ENCODE peak calls at places on chromosomes 6 and 20, in five cellular contexts. I is PC-9, N is A549, E is SK-N-SH, A is hepatocyte. Q is an unnamed sample.

GRCh38 chr6:52539607-52540006 is 37.3 kb downstream of the TRAM2 start:
- DNase-seq in I (no peak), N (no peak), E (no peak), A (no peak), Q (no peak)

GRCh38 chr6:161836643-161837448 is 563.0 kb upstream of the AGPAT4 start:
- DNase-seq in I (no peak), N (peak; percentile 19), E (no peak), A (peak; percentile 16), Q (no peak)

GRCh38 chr20:4702562-4703280 is 19.0 kb upstream of the PRND start:
- DNase-seq in I (no peak), N (no peak), E (no peak), A (no peak), Q (no peak)

GRCh38 chr6:159609813-159610212 is 83.2 kb downstream of the SOD2 start:
- DNase-seq in I (no peak), N (no peak), E (no peak), A (no peak), Q (no peak)

GRCh38 chr6:13687917-13688351 is 23.7 kb downstream of the RANBP9 start:
- DNase-seq in I (no peak), N (no peak), E (no peak), A (no peak), Q (no peak)

GRCh38 chr6:21595951-21596378 is 2.4 kb downstream of the SOX4 start:
- DNase-seq in I (no peak), N (no peak), E (peak; percentile 47), A (no peak), Q (no peak)

GRCh38 chr6:41464481-41464880 is 81.7 kb upstream of the FOXP4 start:
- DNase-seq in I (no peak), N (no peak), E (no peak), A (no peak), Q (no peak)

GRCh38 chr6:137689377-137689776 is 177.7 kb upstream of the TNFAIP3 start:
- DNase-seq in I (no peak), N (no peak), E (no peak), A (no peak), Q (no peak)

GRCh38 chr6:139925894-139926641 is 551.6 kb upstream of the CITED2 start:
- DNase-seq in I (no peak), N (peak; percentile 1), E (peak; percentile 58), A (peak; percentile 68), Q (no peak)

GRCh38 chr6:142856607-142856856 is 88.4 kb downstream of the HIVEP2 start:
- DNase-seq in I (no peak), N (no peak), E (no peak), A (no peak), Q (no peak)

GRCh38 chr6:142854589-142855488 is 90.1 kb downstream of the HIVEP2 start:
- DNase-seq in I (no peak), N (no peak), E (no peak), A (no peak), Q (no peak)

GRCh38 chr6:142855877-142856606 is 88.9 kb downstream of the HIVEP2 start:
- DNase-seq in I (no peak), N (no peak), E (no peak), A (no peak), Q (no peak)

GRCh38 chr6:142857609-142858195 is 87.3 kb downstream of the HIVEP2 start:
- DNase-seq in I (no peak), N (no peak), E (no peak), A (no peak), Q (no peak)

GRCh38 chr6:142856857-142857608 is 87.9 kb downstream of the HIVEP2 start:
- DNase-seq in I (no peak), N (no peak), E (no peak), A (no peak), Q (no peak)
- H3K27ac ChIP-seq in I (no peak overlapping the region), N (no peak overlapping the region), E (peak overlapping the region; percentile 28), A (no peak overlapping the region), Q (no peak overlapping the region)

GRCh38 chr6:125746731-125747588 is 2.5 kb upstream of the HEY2 start:
- DNase-seq in I (peak; percentile 18), N (peak; percentile 27), E (no peak), A (peak; percentile 62), Q (peak; percentile 90)
- TF ChIP-seq CTCF in I (no peak), N (no peak), E (no peak), A (peak; percentile 3), Q (no peak)

DNA sequence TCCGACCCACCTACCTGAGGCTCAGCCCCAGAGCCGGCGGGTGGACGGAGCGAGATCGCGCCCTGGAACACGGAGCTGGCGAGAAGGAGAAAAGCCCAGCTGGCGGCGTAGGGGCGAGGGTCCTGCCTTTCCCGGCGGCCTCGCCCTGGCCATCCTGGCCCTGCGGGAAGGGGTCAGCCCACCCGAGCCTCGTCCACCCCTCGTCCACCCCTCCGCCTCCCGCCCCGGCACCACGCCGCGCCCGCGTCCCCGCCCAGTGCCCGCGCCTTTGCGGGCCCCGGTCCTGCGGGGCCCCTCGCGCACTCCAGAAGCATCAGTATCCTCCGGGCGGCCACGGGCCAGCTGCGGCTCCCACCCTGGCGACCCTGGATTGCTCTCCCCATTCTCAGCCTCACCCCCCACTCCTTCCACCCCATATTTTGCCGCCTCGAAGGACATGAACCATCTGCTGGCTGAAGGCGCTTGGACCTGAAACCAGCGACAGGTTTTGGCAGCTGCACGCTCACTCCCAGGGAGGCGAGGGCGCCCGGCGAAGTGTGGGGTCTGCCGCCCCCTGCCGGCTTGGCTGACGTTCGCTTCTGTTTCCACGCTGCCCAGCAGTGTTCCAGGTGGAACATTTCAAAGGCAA is 65.1 kb downstream of the PLG start:
- DNase-seq in I (peak; percentile 14), N (peak; percentile 61), E (peak; percentile 84), A (peak; percentile 90), Q (peak; percentile 76)
- H3K4me3 ChIP-seq in I (no peak overlapping the region), N (peak overlapping the region; percentile 56), E (peak overlapping the region; percentile 37), A (peak overlapping the region; percentile 30), Q (peak overlapping the region; percentile 74)

DNA sequence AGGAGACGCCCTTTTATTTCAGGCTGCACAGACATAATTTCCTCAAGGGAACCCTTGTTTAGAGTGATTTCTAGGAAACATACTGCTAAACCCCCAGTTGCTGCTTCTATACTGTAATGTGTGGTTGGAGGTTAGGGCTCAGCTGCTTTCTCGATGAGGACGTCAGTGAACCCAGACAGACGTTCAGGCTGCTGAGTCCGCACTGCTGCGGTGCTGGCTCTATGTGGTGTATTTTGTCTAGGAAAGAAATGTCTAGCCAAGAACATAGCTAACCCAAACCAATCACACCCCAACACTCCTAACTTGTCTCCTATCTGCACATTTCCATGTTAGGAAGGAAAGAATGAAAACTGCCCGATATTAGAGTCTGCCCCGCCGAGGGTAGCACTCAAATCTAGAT is 65.9 kb upstream of the THBS2 start:
- DNase-seq in I (no peak), N (no peak), E (no peak), A (no peak), Q (no peak)
- H3K27ac ChIP-seq in I (no peak overlapping the region), N (no peak overlapping the region), E (no peak overlapping the region), A (no peak overlapping the region), Q (peak overlapping the region; percentile 80)

DNA sequence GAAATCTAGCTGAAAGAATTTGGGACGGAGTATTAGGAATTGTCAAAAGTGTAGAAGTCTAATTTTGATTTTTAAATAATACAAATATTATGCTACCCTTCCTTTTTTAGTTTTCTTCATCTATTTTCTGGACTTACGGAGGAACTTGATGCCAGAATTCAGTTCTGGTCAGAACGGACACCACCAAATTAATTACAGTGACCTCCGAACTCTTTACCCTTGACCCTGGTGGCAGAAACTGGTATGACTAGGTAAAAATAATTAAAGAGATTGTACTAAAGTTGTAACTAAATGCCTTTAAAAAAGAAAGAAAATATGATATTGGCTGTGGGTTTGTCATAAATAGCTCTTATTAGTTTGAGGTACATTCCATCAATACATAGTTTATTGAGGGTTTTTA is 751.1 kb upstream of the MAP3K7 start:
- DNase-seq in I (no peak), N (no peak), E (no peak), A (no peak), Q (no peak)
- TF ChIP-seq CTCF in I (peak; percentile 55), N (no peak), E (peak; percentile 51), A (no peak), Q (no peak)

GRCh38 chr6:72182337-72183246 is 296.2 kb downstream of the RIMS1 start:
- DNase-seq in I (peak; percentile 66), N (peak; percentile 10), E (peak; percentile 59), A (peak; percentile 83), Q (no peak)
- H3K4me3 ChIP-seq in I (peak overlapping the region; percentile 46), N (peak overlapping the region; percentile 47), E (peak overlapping the region; percentile 47), A (peak overlapping the region; percentile 73), Q (peak overlapping the region; percentile 64)

GRCh38 chr6:166715065-166715464 is 88.0 kb upstream of the RPS6KA2 start:
- DNase-seq in I (no peak), N (no peak), E (no peak), A (no peak), Q (no peak)
- H3K27ac ChIP-seq in I (no peak overlapping the region), N (no peak overlapping the region), E (no peak overlapping the region), A (no peak overlapping the region), Q (no peak overlapping the region)

GRCh38 chr6:31715022-31715683 is at the start of gene LY6G6D:
- DNase-seq in I (no peak), N (no peak), E (no peak), A (no peak), Q (no peak)

GRCh38 chr6:31720196-31720770 is 1.3 kb downstream of the LY6G6C start:
- DNase-seq in I (peak; percentile 66), N (no peak), E (no peak), A (no peak), Q (no peak)

GRCh38 chr6:31719001-31719400 is 2.5 kb downstream of the LY6G6C start:
- DNase-seq in I (no peak), N (no peak), E (no peak), A (no peak), Q (no peak)

GRCh38 chr6:31718294-31718693 is 3.1 kb downstream of the LY6G6D start:
- DNase-seq in I (peak; percentile 77), N (no peak), E (no peak), A (no peak), Q (no peak)

GRCh38 chr6:31717499-31718222 is 2.5 kb downstream of the LY6G6D start:
- DNase-seq in I (no peak), N (no peak), E (no peak), A (peak; percentile 26), Q (no peak)
- TF ChIP-seq CTCF in I (no peak), N (no peak), E (no peak), A (no peak), Q (no peak)

GRCh38 chr6:133854167-133854632 is 34.7 kb upstream of the TCF21 start:
- DNase-seq in I (no peak), N (no peak), E (no peak), A (no peak), Q (no peak)
- H3K4me3 ChIP-seq in I (no peak overlapping the region), N (no peak overlapping the region), E (no peak overlapping the region), A (peak overlapping the region; percentile 21), Q (no peak overlapping the region)

Q was measured in coronary artery.